ENCODE peak calls at places on chromosome 17, in ten cellular contexts. One of them, this sample, is unnamed.

GRCh38 chr17:7356072-7356549 is 1.2 kb downstream of the TMEM95 start:
- DNase-seq in T follicular helper cell: peak
- DNase-seq in adrenal gland: peak
- DNase-seq in hippocampal formation: peak
- DNase-seq in AG10803: peak
- DNase-seq in heart left ventricle: peak
- DNase-seq in activated naive CD8-positive, alpha-beta T cell treated with anti-CD3 and anti-CD28 coated beads, Interleukin-2, amount 50 U/mL, for 16 hours: peak
- DNase-seq in activated CD4-positive, alpha-beta memory T cell treated with anti-CD3 and anti-CD28 coated beads for 36 hours: peak
- DNase-seq in CD8-positive, alpha-beta T cell: peak
- DNase-seq in GDM1: peak
- DNase-seq in this sample: no peak

GRCh38 chr17:79221597-79221996 is 147.0 kb downstream of the ENGASE start:
- DNase-seq in T follicular helper cell: no peak
- DNase-seq in adrenal gland: no peak
- DNase-seq in hippocampal formation: no peak
- DNase-seq in AG10803: no peak
- DNase-seq in heart left ventricle: peak
- DNase-seq in activated naive CD8-positive, alpha-beta T cell treated with anti-CD3 and anti-CD28 coated beads, Interleukin-2, amount 50 U/mL, for 16 hours: no peak
- DNase-seq in activated CD4-positive, alpha-beta memory T cell treated with anti-CD3 and anti-CD28 coated beads for 36 hours: no peak
- DNase-seq in CD8-positive, alpha-beta T cell: no peak
- DNase-seq in GDM1: no peak
- DNase-seq in this sample: no peak

GRCh38 chr17:57892820-57893595 is 43.2 kb upstream of the MRPS23 start:
- DNase-seq in T follicular helper cell: no peak
- DNase-seq in adrenal gland: peak
- DNase-seq in hippocampal formation: peak
- DNase-seq in AG10803: peak
- DNase-seq in heart left ventricle: peak
- DNase-seq in activated naive CD8-positive, alpha-beta T cell treated with anti-CD3 and anti-CD28 coated beads, Interleukin-2, amount 50 U/mL, for 16 hours: no peak
- DNase-seq in activated CD4-positive, alpha-beta memory T cell treated with anti-CD3 and anti-CD28 coated beads for 36 hours: no peak
- DNase-seq in CD8-positive, alpha-beta T cell: no peak
- DNase-seq in GDM1: peak
- DNase-seq in this sample: peak

GRCh38 chr17:40551874-40552768 is 13.2 kb downstream of the CCR7 start:
- DNase-seq in T follicular helper cell: no peak
- DNase-seq in adrenal gland: peak
- DNase-seq in hippocampal formation: peak
- DNase-seq in AG10803: peak
- DNase-seq in heart left ventricle: no peak
- DNase-seq in activated naive CD8-positive, alpha-beta T cell treated with anti-CD3 and anti-CD28 coated beads, Interleukin-2, amount 50 U/mL, for 16 hours: no peak
- DNase-seq in activated CD4-positive, alpha-beta memory T cell treated with anti-CD3 and anti-CD28 coated beads for 36 hours: peak
- DNase-seq in CD8-positive, alpha-beta T cell: no peak
- DNase-seq in GDM1: no peak
- DNase-seq in this sample: peak

GRCh38 chr17:11954961-11955360 is 42.3 kb downstream of the ZNF18 start:
- DNase-seq in T follicular helper cell: no peak
- DNase-seq in adrenal gland: no peak
- DNase-seq in hippocampal formation: no peak
- DNase-seq in AG10803: no peak
- DNase-seq in heart left ventricle: no peak
- DNase-seq in activated naive CD8-positive, alpha-beta T cell treated with anti-CD3 and anti-CD28 coated beads, Interleukin-2, amount 50 U/mL, for 16 hours: no peak
- DNase-seq in activated CD4-positive, alpha-beta memory T cell treated with anti-CD3 and anti-CD28 coated beads for 36 hours: no peak
- DNase-seq in CD8-positive, alpha-beta T cell: no peak
- DNase-seq in GDM1: no peak
- DNase-seq in this sample: no peak

GRCh38 chr17:42422958-42423712 is at the start of gene CAVIN1:
- DNase-seq in T follicular helper cell: no peak
- DNase-seq in adrenal gland: peak
- DNase-seq in hippocampal formation: peak
- DNase-seq in AG10803: peak
- DNase-seq in heart left ventricle: peak
- DNase-seq in activated naive CD8-positive, alpha-beta T cell treated with anti-CD3 and anti-CD28 coated beads, Interleukin-2, amount 50 U/mL, for 16 hours: no peak
- DNase-seq in activated CD4-positive, alpha-beta memory T cell treated with anti-CD3 and anti-CD28 coated beads for 36 hours: peak
- DNase-seq in CD8-positive, alpha-beta T cell: no peak
- DNase-seq in GDM1: peak
- DNase-seq in this sample: peak

GRCh38 chr17:29958947-29959657 is 17.7 kb downstream of the EFCAB5 start:
- DNase-seq in T follicular helper cell: no peak
- DNase-seq in adrenal gland: no peak
- DNase-seq in hippocampal formation: no peak
- DNase-seq in AG10803: peak
- DNase-seq in heart left ventricle: no peak
- DNase-seq in activated naive CD8-positive, alpha-beta T cell treated with anti-CD3 and anti-CD28 coated beads, Interleukin-2, amount 50 U/mL, for 16 hours: no peak
- DNase-seq in activated CD4-positive, alpha-beta memory T cell treated with anti-CD3 and anti-CD28 coated beads for 36 hours: no peak
- DNase-seq in CD8-positive, alpha-beta T cell: no peak
- DNase-seq in GDM1: no peak
- DNase-seq in this sample: no peak

GRCh38 chr17:31654936-31655335 is 204.1 kb downstream of the COPRS start:
- DNase-seq in T follicular helper cell: no peak
- DNase-seq in adrenal gland: no peak
- DNase-seq in hippocampal formation: no peak
- DNase-seq in AG10803: no peak
- DNase-seq in heart left ventricle: no peak
- DNase-seq in activated naive CD8-positive, alpha-beta T cell treated with anti-CD3 and anti-CD28 coated beads, Interleukin-2, amount 50 U/mL, for 16 hours: no peak
- DNase-seq in activated CD4-positive, alpha-beta memory T cell treated with anti-CD3 and anti-CD28 coated beads for 36 hours: peak
- DNase-seq in CD8-positive, alpha-beta T cell: peak
- DNase-seq in GDM1: peak
- DNase-seq in this sample: no peak

GRCh38 chr17:37055511-37055910 is 106.8 kb downstream of the AATF start:
- DNase-seq in T follicular helper cell: no peak
- DNase-seq in adrenal gland: no peak
- DNase-seq in hippocampal formation: no peak
- DNase-seq in AG10803: no peak
- DNase-seq in heart left ventricle: no peak
- DNase-seq in activated naive CD8-positive, alpha-beta T cell treated with anti-CD3 and anti-CD28 coated beads, Interleukin-2, amount 50 U/mL, for 16 hours: no peak
- DNase-seq in activated CD4-positive, alpha-beta memory T cell treated with anti-CD3 and anti-CD28 coated beads for 36 hours: no peak
- DNase-seq in CD8-positive, alpha-beta T cell: no peak
- DNase-seq in GDM1: no peak
- DNase-seq in this sample: no peak

GRCh38 chr17:50661795-50662391 is 27.2 kb downstream of the ABCC3 start:
- DNase-seq in T follicular helper cell: no peak
- DNase-seq in adrenal gland: peak
- DNase-seq in hippocampal formation: no peak
- DNase-seq in AG10803: peak
- DNase-seq in heart left ventricle: no peak
- DNase-seq in activated naive CD8-positive, alpha-beta T cell treated with anti-CD3 and anti-CD28 coated beads, Interleukin-2, amount 50 U/mL, for 16 hours: no peak
- DNase-seq in activated CD4-positive, alpha-beta memory T cell treated with anti-CD3 and anti-CD28 coated beads for 36 hours: peak
- DNase-seq in CD8-positive, alpha-beta T cell: no peak
- DNase-seq in GDM1: peak
- DNase-seq in this sample: peak

GRCh38 chr17:17946104-17946503 is 26.1 kb downstream of the TOM1L2 start:
- DNase-seq in T follicular helper cell: no peak
- DNase-seq in adrenal gland: no peak
- DNase-seq in hippocampal formation: no peak
- DNase-seq in AG10803: no peak
- DNase-seq in heart left ventricle: no peak
- DNase-seq in activated naive CD8-positive, alpha-beta T cell treated with anti-CD3 and anti-CD28 coated beads, Interleukin-2, amount 50 U/mL, for 16 hours: no peak
- DNase-seq in activated CD4-positive, alpha-beta memory T cell treated with anti-CD3 and anti-CD28 coated beads for 36 hours: no peak
- DNase-seq in CD8-positive, alpha-beta T cell: no peak
- DNase-seq in GDM1: no peak
- DNase-seq in this sample: no peak

GRCh38 chr17:7755095-7755890 is 37.7 kb downstream of the DNAH2 start:
- DNase-seq in T follicular helper cell: no peak
- DNase-seq in adrenal gland: no peak
- DNase-seq in hippocampal formation: no peak
- DNase-seq in AG10803: no peak
- DNase-seq in heart left ventricle: no peak
- DNase-seq in activated naive CD8-positive, alpha-beta T cell treated with anti-CD3 and anti-CD28 coated beads, Interleukin-2, amount 50 U/mL, for 16 hours: no peak
- DNase-seq in activated CD4-positive, alpha-beta memory T cell treated with anti-CD3 and anti-CD28 coated beads for 36 hours: no peak
- DNase-seq in CD8-positive, alpha-beta T cell: no peak
- DNase-seq in GDM1: no peak
- DNase-seq in this sample: no peak

GRCh38 chr17:4566785-4567184 is 6.4 kb upstream of the GGT6 start:
- DNase-seq in T follicular helper cell: no peak
- DNase-seq in adrenal gland: peak
- DNase-seq in hippocampal formation: peak
- DNase-seq in AG10803: peak
- DNase-seq in heart left ventricle: no peak
- DNase-seq in activated naive CD8-positive, alpha-beta T cell treated with anti-CD3 and anti-CD28 coated beads, Interleukin-2, amount 50 U/mL, for 16 hours: no peak
- DNase-seq in activated CD4-positive, alpha-beta memory T cell treated with anti-CD3 and anti-CD28 coated beads for 36 hours: peak
- DNase-seq in CD8-positive, alpha-beta T cell: no peak
- DNase-seq in GDM1: peak
- DNase-seq in this sample: no peak

GRCh38 chr17:20234266-20234665 is 225.1 kb downstream of the SPECC1 start:
- DNase-seq in T follicular helper cell: peak
- DNase-seq in adrenal gland: no peak
- DNase-seq in hippocampal formation: no peak
- DNase-seq in AG10803: no peak
- DNase-seq in heart left ventricle: no peak
- DNase-seq in activated naive CD8-positive, alpha-beta T cell treated with anti-CD3 and anti-CD28 coated beads, Interleukin-2, amount 50 U/mL, for 16 hours: peak
- DNase-seq in activated CD4-positive, alpha-beta memory T cell treated with anti-CD3 and anti-CD28 coated beads for 36 hours: peak
- DNase-seq in CD8-positive, alpha-beta T cell: peak
- DNase-seq in GDM1: no peak
- DNase-seq in this sample: no peak

GRCh38 chr17:76474894-76475293 is 7.5 kb downstream of the AANAT start:
- DNase-seq in T follicular helper cell: no peak
- DNase-seq in adrenal gland: no peak
- DNase-seq in hippocampal formation: no peak
- DNase-seq in AG10803: no peak
- DNase-seq in heart left ventricle: no peak
- DNase-seq in activated naive CD8-positive, alpha-beta T cell treated with anti-CD3 and anti-CD28 coated beads, Interleukin-2, amount 50 U/mL, for 16 hours: no peak
- DNase-seq in activated CD4-positive, alpha-beta memory T cell treated with anti-CD3 and anti-CD28 coated beads for 36 hours: no peak
- DNase-seq in CD8-positive, alpha-beta T cell: no peak
- DNase-seq in GDM1: no peak
- DNase-seq in this sample: no peak

GRCh38 chr17:81956607-81957589 is 4.1 kb downstream of the NOTUM start:
- DNase-seq in T follicular helper cell: no peak
- DNase-seq in adrenal gland: no peak
- DNase-seq in hippocampal formation: no peak
- DNase-seq in AG10803: no peak
- DNase-seq in heart left ventricle: no peak
- DNase-seq in activated naive CD8-positive, alpha-beta T cell treated with anti-CD3 and anti-CD28 coated beads, Interleukin-2, amount 50 U/mL, for 16 hours: no peak
- DNase-seq in activated CD4-positive, alpha-beta memory T cell treated with anti-CD3 and anti-CD28 coated beads for 36 hours: no peak
- DNase-seq in CD8-positive, alpha-beta T cell: no peak
- DNase-seq in GDM1: no peak
- DNase-seq in this sample: no peak

GRCh38 chr17:75068750-75069149 is 19.0 kb upstream of the SLC16A5 start:
- DNase-seq in T follicular helper cell: no peak
- DNase-seq in adrenal gland: no peak
- DNase-seq in hippocampal formation: no peak
- DNase-seq in AG10803: no peak
- DNase-seq in heart left ventricle: no peak
- DNase-seq in activated naive CD8-positive, alpha-beta T cell treated with anti-CD3 and anti-CD28 coated beads, Interleukin-2, amount 50 U/mL, for 16 hours: no peak
- DNase-seq in activated CD4-positive, alpha-beta memory T cell treated with anti-CD3 and anti-CD28 coated beads for 36 hours: no peak
- DNase-seq in CD8-positive, alpha-beta T cell: no peak
- DNase-seq in GDM1: no peak
- DNase-seq in this sample: no peak

GRCh38 chr17:54967621-54968258 is 714 bp downstream of the COX11 start:
- DNase-seq in T follicular helper cell: no peak
- DNase-seq in adrenal gland: no peak
- DNase-seq in hippocampal formation: no peak
- DNase-seq in AG10803: peak
- DNase-seq in heart left ventricle: no peak
- DNase-seq in activated naive CD8-positive, alpha-beta T cell treated with anti-CD3 and anti-CD28 coated beads, Interleukin-2, amount 50 U/mL, for 16 hours: no peak
- DNase-seq in activated CD4-positive, alpha-beta memory T cell treated with anti-CD3 and anti-CD28 coated beads for 36 hours: peak
- DNase-seq in CD8-positive, alpha-beta T cell: no peak
- DNase-seq in GDM1: no peak
- DNase-seq in this sample: no peak

GRCh38 chr17:1076299-1076981 is 79.5 kb downstream of the TIMM22 start:
- DNase-seq in T follicular helper cell: no peak
- DNase-seq in adrenal gland: no peak
- DNase-seq in hippocampal formation: no peak
- DNase-seq in AG10803: no peak
- DNase-seq in heart left ventricle: peak
- DNase-seq in activated naive CD8-positive, alpha-beta T cell treated with anti-CD3 and anti-CD28 coated beads, Interleukin-2, amount 50 U/mL, for 16 hours: no peak
- DNase-seq in activated CD4-positive, alpha-beta memory T cell treated with anti-CD3 and anti-CD28 coated beads for 36 hours: no peak
- DNase-seq in CD8-positive, alpha-beta T cell: no peak
- DNase-seq in GDM1: no peak
- DNase-seq in this sample: no peak

GRCh38 chr17:60396412-60396811 is 4.5 kb upstream of the USP32 start:
- DNase-seq in T follicular helper cell: no peak
- DNase-seq in adrenal gland: no peak
- DNase-seq in hippocampal formation: no peak
- DNase-seq in AG10803: no peak
- DNase-seq in heart left ventricle: no peak
- DNase-seq in activated naive CD8-positive, alpha-beta T cell treated with anti-CD3 and anti-CD28 coated beads, Interleukin-2, amount 50 U/mL, for 16 hours: no peak
- DNase-seq in activated CD4-positive, alpha-beta memory T cell treated with anti-CD3 and anti-CD28 coated beads for 36 hours: no peak
- DNase-seq in CD8-positive, alpha-beta T cell: no peak
- DNase-seq in GDM1: no peak
- DNase-seq in this sample: no peak

GRCh38 chr17:7946441-7946840 is 14.4 kb downstream of the CNTROB start:
- DNase-seq in T follicular helper cell: no peak
- DNase-seq in adrenal gland: no peak
- DNase-seq in hippocampal formation: no peak
- DNase-seq in AG10803: no peak
- DNase-seq in heart left ventricle: no peak
- DNase-seq in activated naive CD8-positive, alpha-beta T cell treated with anti-CD3 and anti-CD28 coated beads, Interleukin-2, amount 50 U/mL, for 16 hours: no peak
- DNase-seq in activated CD4-positive, alpha-beta memory T cell treated with anti-CD3 and anti-CD28 coated beads for 36 hours: no peak
- DNase-seq in CD8-positive, alpha-beta T cell: no peak
- DNase-seq in GDM1: no peak
- DNase-seq in this sample: no peak

GRCh38 chr17:64259922-64260321 is 3.1 kb downstream of the TEX2 start:
- DNase-seq in T follicular helper cell: no peak
- DNase-seq in adrenal gland: peak
- DNase-seq in hippocampal formation: no peak
- DNase-seq in AG10803: peak
- DNase-seq in heart left ventricle: no peak
- DNase-seq in activated naive CD8-positive, alpha-beta T cell treated with anti-CD3 and anti-CD28 coated beads, Interleukin-2, amount 50 U/mL, for 16 hours: no peak
- DNase-seq in activated CD4-positive, alpha-beta memory T cell treated with anti-CD3 and anti-CD28 coated beads for 36 hours: no peak
- DNase-seq in CD8-positive, alpha-beta T cell: no peak
- DNase-seq in GDM1: no peak
- DNase-seq in this sample: no peak

GRCh38 chr17:21549107-21549687 is 143.1 kb upstream of the KCNJ18 start:
- DNase-seq in T follicular helper cell: no peak
- DNase-seq in adrenal gland: no peak
- DNase-seq in hippocampal formation: no peak
- DNase-seq in AG10803: peak
- DNase-seq in heart left ventricle: no peak
- DNase-seq in activated naive CD8-positive, alpha-beta T cell treated with anti-CD3 and anti-CD28 coated beads, Interleukin-2, amount 50 U/mL, for 16 hours: no peak
- DNase-seq in activated CD4-positive, alpha-beta memory T cell treated with anti-CD3 and anti-CD28 coated beads for 36 hours: peak
- DNase-seq in CD8-positive, alpha-beta T cell: no peak
- DNase-seq in GDM1: no peak
- DNase-seq in this sample: no peak

GRCh38 chr17:9132944-9133610 is 111.8 kb downstream of the NTN1 start:
- DNase-seq in T follicular helper cell: no peak
- DNase-seq in adrenal gland: no peak
- DNase-seq in hippocampal formation: no peak
- DNase-seq in AG10803: no peak
- DNase-seq in heart left ventricle: no peak
- DNase-seq in activated naive CD8-positive, alpha-beta T cell treated with anti-CD3 and anti-CD28 coated beads, Interleukin-2, amount 50 U/mL, for 16 hours: no peak
- DNase-seq in activated CD4-positive, alpha-beta memory T cell treated with anti-CD3 and anti-CD28 coated beads for 36 hours: no peak
- DNase-seq in CD8-positive, alpha-beta T cell: no peak
- DNase-seq in GDM1: no peak
- DNase-seq in this sample: no peak